ENCODE peak calls at places on chromosome X, in four cellular contexts. Y is HCT116, D is transverse colon, O is stomach. G is an unnamed sample.

GRCh38 chrX:1119275-1119674 is 93.2 kb downstream of the CRLF2 start:
- DNase-seq in Y (no peak), D (no peak), O (no peak), G (no peak)

GRCh38 chrX:107565916-107566602 is 62.3 kb upstream of the PRPS1 start:
- DNase-seq in Y (peak; percentile 13), D (no peak), O (peak; percentile 51), G (no peak)

GRCh38 chrX:78595901-78596502 is 63.1 kb downstream of the RTL3 start:
- DNase-seq in Y (no peak), D (no peak), O (no peak), G (no peak)

GRCh38 chrX:123336666-123337065 is 152.6 kb downstream of the GRIA3 start:
- DNase-seq in Y (no peak), D (no peak), O (no peak), G (no peak)

GRCh38 chrX:24498975-24499374 is 33.9 kb downstream of the PDK3 start:
- DNase-seq in Y (no peak), D (no peak), O (no peak), G (no peak)

GRCh38 chrX:109638158-109638557 is 13.2 kb upstream of the KCNE5 start:
- DNase-seq in Y (no peak), D (no peak), O (no peak), G (no peak)

GRCh38 chrX:141183000-141183399 is 6.1 kb upstream of the LDOC1 start:
- DNase-seq in Y (no peak), D (no peak), O (no peak), G (no peak)

GRCh38 chrX:71846429-71846828 is 64.2 kb upstream of the NHSL2 start:
- DNase-seq in Y (no peak), D (no peak), O (no peak), G (no peak)

GRCh38 chrX:10722804-10723364 is 102.5 kb upstream of the MID1 start:
- DNase-seq in Y (peak; percentile 10), D (peak; percentile 59), O (peak; percentile 59), G (no peak)

GRCh38 chrX:136192839-136193414 is 45.6 kb downstream of the FHL1 start:
- DNase-seq in Y (no peak), D (no peak), O (no peak), G (no peak)

GRCh38 chrX:119429471-119429870 is 30.3 kb downstream of the SLC25A43 start:
- DNase-seq in Y (no peak), D (no peak), O (no peak), G (no peak)

GRCh38 chrX:25006586-25007058 is 9.1 kb downstream of the ARX start:
- DNase-seq in Y (no peak), D (no peak), O (no peak), G (no peak)

GRCh38 chrX:67780694-67781109 is 236.9 kb downstream of the AR start:
- DNase-seq in Y (no peak), D (peak; percentile 27), O (peak; percentile 36), G (peak; percentile 62)

GRCh38 chrX:72216973-72217372 is 21.9 kb downstream of the ERCC6L start:
- DNase-seq in Y (no peak), D (no peak), O (no peak), G (no peak)

GRCh38 chrX:14409341-14409740 is 120.0 kb upstream of the GLRA2 start:
- DNase-seq in Y (no peak), D (no peak), O (no peak), G (no peak)

GRCh38 chrX:150352114-150352513 is 11.0 kb upstream of the MAMLD1 start:
- DNase-seq in Y (no peak), D (no peak), O (no peak), G (no peak)

GRCh38 chrX:1778817-1779216 is 164.0 kb downstream of the ASMT start:
- DNase-seq in Y (peak; percentile 24), D (no peak), O (no peak), G (no peak)

GRCh38 chrX:119288890-119289393 is 52.9 kb downstream of the PGRMC1 start:
- DNase-seq in Y (no peak), D (no peak), O (no peak), G (no peak)

GRCh38 chrX:103099706-103100105 is 6.8 kb upstream of the NXF3 start:
- DNase-seq in Y (no peak), D (no peak), O (no peak), G (no peak)

GRCh38 chrX:7159132-7159861 is 11.3 kb upstream of the PUDP start:
- DNase-seq in Y (no peak), D (peak; percentile 19), O (peak; percentile 40), G (no peak)
- TF ChIP-seq POLR2AphosphoS5 in Y (no peak), D (no peak), O (no peak), G (no peak)

GRCh38 chrX:66012094-66012534 is 27.8 kb downstream of the VSIG4 start:
- DNase-seq in Y (no peak), D (peak; percentile 23), O (peak; percentile 31), G (peak; percentile 81)
- TF ChIP-seq POLR2AphosphoS5 in Y (no peak), D (no peak), O (no peak), G (peak; percentile 91)

GRCh38 chrX:132218100-132218807 is 993 bp downstream of the RAP2C start:
- DNase-seq in Y (peak; percentile 67), D (peak; percentile 87), O (peak; percentile 81), G (peak; percentile 43)
- TF ChIP-seq POLR2AphosphoS5 in Y (peak; percentile 68), D (peak; percentile 80), O (peak; percentile 80), G (no peak)

GRCh38 chrX:2935364-2935748 is 6.2 kb upstream of the ARSD start:
- DNase-seq in Y (no peak), D (no peak), O (no peak), G (peak; percentile 87)
- TF ChIP-seq POLR2AphosphoS5 in Y (no peak), D (no peak), O (no peak), G (peak; percentile 40)

GRCh38 chrX:46898207-46898606 is 14.0 kb upstream of the JADE3 start:
- DNase-seq in Y (no peak), D (no peak), O (no peak), G (no peak)

GRCh38 chrX:46904626-46905025 is 7.6 kb upstream of the JADE3 start:
- DNase-seq in Y (no peak), D (no peak), O (no peak), G (no peak)

GRCh38 chrX:46903458-46904242 is 8.6 kb upstream of the JADE3 start:
- DNase-seq in Y (peak; percentile 52), D (peak; percentile 81), O (peak; percentile 87), G (no peak)
- TF ChIP-seq POLR2AphosphoS5 in Y (no peak), D (no peak), O (no peak), G (no peak)

DNA sequence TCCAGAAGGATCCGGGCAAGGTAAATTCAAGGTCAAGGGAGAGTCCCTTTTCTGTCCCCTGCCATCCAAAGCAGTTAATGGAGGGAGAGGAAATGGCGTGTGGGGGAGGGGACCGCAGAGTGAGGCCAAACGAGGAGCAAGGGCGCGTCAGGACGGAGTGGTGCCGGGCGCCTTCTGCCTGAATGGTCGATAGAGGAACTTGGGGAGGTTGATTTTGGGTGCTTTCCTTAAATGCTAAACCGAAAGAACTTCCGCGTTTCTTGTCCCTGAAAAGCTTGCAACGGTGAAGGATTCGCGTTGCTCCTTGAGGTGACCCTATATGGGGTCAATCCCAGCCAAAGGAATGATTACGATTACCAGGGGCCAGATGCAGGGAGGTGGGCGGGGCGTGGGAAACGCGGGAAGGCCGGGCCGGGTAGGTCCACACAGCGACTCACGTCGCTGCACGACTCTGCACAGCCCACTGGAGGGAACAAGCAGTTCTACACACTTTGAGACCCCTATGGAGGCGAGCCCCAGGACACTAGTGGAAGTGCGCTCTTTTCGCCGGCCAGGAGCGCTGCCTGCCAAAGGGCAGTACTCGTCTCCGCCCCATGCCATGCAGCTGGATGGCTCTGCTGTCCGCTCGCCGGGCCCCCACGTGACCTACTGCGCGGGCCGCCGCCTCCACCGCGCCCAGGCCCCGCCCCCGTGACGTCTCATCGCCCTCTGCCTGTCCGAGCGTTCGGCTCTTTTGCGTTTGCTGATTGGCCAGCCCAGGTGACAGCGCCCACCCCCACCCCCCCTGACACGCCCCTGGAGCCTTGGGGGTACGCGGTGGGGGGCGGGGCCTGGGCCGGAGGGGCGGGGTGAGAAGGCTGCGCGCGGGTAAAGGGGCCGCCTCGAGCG is 452 bp upstream of the GK start:
- DNase-seq in Y (peak; percentile 69), D (peak; percentile 95), O (peak; percentile 93), G (peak; percentile 92)
- TF ChIP-seq POLR2AphosphoS5 in Y (no peak), D (peak; percentile 75), O (peak; percentile 47), G (no peak)

GRCh38 chrX:154360155-154360713 is 14.2 kb downstream of the FLNA start:
- DNase-seq in Y (no peak), D (no peak), O (no peak), G (peak; percentile 37)
- TF ChIP-seq POLR2AphosphoS5 in Y (no peak), D (no peak), O (no peak), G (no peak)

GRCh38 chrX:40174594-40175415 is 77.0 kb upstream of the BCOR start:
- DNase-seq in Y (no peak), D (peak; percentile 57), O (peak; percentile 51), G (peak; percentile 26)
- TF ChIP-seq POLR2AphosphoS5 in Y (peak; percentile 15), D (no peak), O (no peak), G (no peak)

DNA sequence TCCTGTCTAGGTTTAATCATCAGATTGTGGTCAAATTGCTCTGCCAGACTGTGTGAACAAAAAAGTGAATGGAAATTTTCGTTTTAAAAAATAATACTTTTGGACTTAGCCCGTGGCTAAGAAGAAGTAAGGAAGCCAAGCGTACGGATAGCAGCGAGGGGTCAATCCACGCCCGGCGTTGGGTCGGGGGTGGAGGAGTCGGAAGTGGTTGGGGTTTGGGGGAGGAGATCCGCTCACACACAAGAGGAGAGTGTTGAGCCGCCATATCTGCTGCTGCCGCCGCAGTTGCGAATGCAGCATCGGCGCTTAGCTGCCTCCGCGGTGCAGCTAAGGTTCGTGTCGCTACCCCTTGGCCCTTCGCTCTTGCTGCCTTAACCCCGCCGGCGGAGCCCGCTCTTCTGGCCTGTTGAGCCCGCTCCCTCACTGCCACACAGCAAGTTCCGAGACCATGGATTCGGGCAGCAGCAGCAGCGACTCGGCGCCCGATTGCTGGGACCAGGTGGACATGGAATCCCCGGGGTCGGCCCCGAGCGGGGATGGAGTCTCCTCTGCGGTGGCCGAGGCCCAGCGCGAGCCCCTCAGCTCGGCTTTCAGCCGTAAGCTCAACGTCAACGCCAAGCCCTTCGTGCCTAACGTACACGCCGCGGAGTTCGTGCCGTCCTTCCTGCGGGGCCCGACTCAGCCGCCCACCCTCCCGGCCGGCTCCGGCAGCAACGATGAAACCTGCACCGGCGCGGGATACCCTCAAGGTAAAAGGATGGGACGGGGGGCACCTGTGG is at the start of gene GSPT2:
- DNase-seq in Y (no peak), D (peak; percentile 75), O (peak; percentile 55), G (peak; percentile 40)
- TF ChIP-seq POLR2AphosphoS5 in Y (no peak), D (no peak), O (no peak), G (no peak)

DNA sequence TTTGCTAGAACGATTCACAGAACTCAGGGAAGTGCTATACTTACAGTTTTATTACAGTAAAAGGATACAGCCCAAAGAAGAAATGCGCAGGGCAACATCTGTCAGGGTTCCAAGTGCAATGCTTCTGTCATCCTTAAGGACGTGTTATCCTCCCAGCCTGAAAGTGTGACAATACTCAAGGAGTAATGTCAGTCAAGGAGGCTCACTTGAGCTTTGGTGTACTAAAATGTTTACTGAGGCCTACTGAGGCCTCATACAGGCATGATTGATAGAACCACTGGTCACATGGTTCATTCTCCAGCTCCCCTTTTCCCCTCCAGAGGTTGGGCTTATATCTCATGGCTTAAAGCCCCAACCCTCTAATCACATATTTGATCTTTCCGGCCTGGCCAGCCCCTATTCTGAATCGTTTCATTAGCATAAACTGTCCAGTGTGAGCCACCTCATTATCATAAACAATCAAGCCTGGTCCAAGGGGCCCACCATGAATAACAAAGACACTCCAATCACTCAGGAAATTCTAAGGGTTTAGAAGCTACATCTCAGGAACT is 9.4 kb upstream of the TMSB4X start:
- DNase-seq in Y (no peak), D (no peak), O (no peak), G (no peak)
- TF ChIP-seq POLR2AphosphoS5 in Y (no peak), D (no peak), O (no peak), G (no peak)

G was measured in HL-60.